ENCODE peak calls at places on chromosomes 1 and 21, in ten cellular contexts. One of them, this sample, is unnamed.

GRCh38 chr1:114003431-114003830 is 24.2 kb downstream of the OLFML3 start:
- DNase-seq in head of caudate nucleus: no peak
- DNase-seq in amygdala: no peak
- DNase-seq in neural progenitor cell: no peak
- DNase-seq in effector memory CD8-positive, alpha-beta T cell: no peak
- DNase-seq in brain microvascular endothelial cell: no peak
- DNase-seq in GM12891: no peak
- DNase-seq in iris pigment epithelial cell: no peak
- DNase-seq in fibroblast of pulmonary artery: peak; percentile 11
- DNase-seq in activated T-cell treated with anti-CD3 and anti-CD28 coated beads, Interleukin-2, amount 50 U/mL, for 72 hours: no peak
- DNase-seq in this sample: no peak

GRCh38 chr1:156497743-156498446 is 2.7 kb downstream of the MEF2D start:
- DNase-seq in head of caudate nucleus: no peak
- DNase-seq in amygdala: no peak
- DNase-seq in neural progenitor cell: no peak
- DNase-seq in effector memory CD8-positive, alpha-beta T cell: no peak
- DNase-seq in brain microvascular endothelial cell: no peak
- DNase-seq in GM12891: no peak
- DNase-seq in iris pigment epithelial cell: no peak
- DNase-seq in fibroblast of pulmonary artery: no peak
- DNase-seq in activated T-cell treated with anti-CD3 and anti-CD28 coated beads, Interleukin-2, amount 50 U/mL, for 72 hours: no peak
- DNase-seq in this sample: no peak

GRCh38 chr1:212982430-212983152 is 32.2 kb downstream of the VASH2 start:
- DNase-seq in head of caudate nucleus: no peak
- DNase-seq in amygdala: no peak
- DNase-seq in neural progenitor cell: no peak
- DNase-seq in effector memory CD8-positive, alpha-beta T cell: no peak
- DNase-seq in brain microvascular endothelial cell: no peak
- DNase-seq in GM12891: no peak
- DNase-seq in iris pigment epithelial cell: no peak
- DNase-seq in fibroblast of pulmonary artery: no peak
- DNase-seq in activated T-cell treated with anti-CD3 and anti-CD28 coated beads, Interleukin-2, amount 50 U/mL, for 72 hours: no peak
- DNase-seq in this sample: no peak

GRCh38 chr1:190436615-190437014 is 41.0 kb downstream of the BRINP3 start:
- DNase-seq in head of caudate nucleus: no peak
- DNase-seq in amygdala: no peak
- DNase-seq in neural progenitor cell: no peak
- DNase-seq in effector memory CD8-positive, alpha-beta T cell: no peak
- DNase-seq in brain microvascular endothelial cell: peak; percentile 3
- DNase-seq in GM12891: no peak
- DNase-seq in iris pigment epithelial cell: peak; percentile 40
- DNase-seq in fibroblast of pulmonary artery: peak; percentile 61
- DNase-seq in activated T-cell treated with anti-CD3 and anti-CD28 coated beads, Interleukin-2, amount 50 U/mL, for 72 hours: no peak
- DNase-seq in this sample: no peak

GRCh38 chr21:44535963-44536362 is 4.0 kb downstream of the KRTAP10-1 start:
- DNase-seq in head of caudate nucleus: no peak
- DNase-seq in amygdala: no peak
- DNase-seq in neural progenitor cell: no peak
- DNase-seq in effector memory CD8-positive, alpha-beta T cell: no peak
- DNase-seq in brain microvascular endothelial cell: no peak
- DNase-seq in GM12891: no peak
- DNase-seq in iris pigment epithelial cell: no peak
- DNase-seq in fibroblast of pulmonary artery: no peak
- DNase-seq in activated T-cell treated with anti-CD3 and anti-CD28 coated beads, Interleukin-2, amount 50 U/mL, for 72 hours: no peak
- DNase-seq in this sample: no peak

GRCh38 chr1:64595871-64596515 is 126.1 kb downstream of the CACHD1 start:
- DNase-seq in head of caudate nucleus: no peak
- DNase-seq in amygdala: no peak
- DNase-seq in neural progenitor cell: no peak
- DNase-seq in effector memory CD8-positive, alpha-beta T cell: no peak
- DNase-seq in brain microvascular endothelial cell: no peak
- DNase-seq in GM12891: no peak
- DNase-seq in iris pigment epithelial cell: no peak
- DNase-seq in fibroblast of pulmonary artery: no peak
- DNase-seq in activated T-cell treated with anti-CD3 and anti-CD28 coated beads, Interleukin-2, amount 50 U/mL, for 72 hours: no peak
- DNase-seq in this sample: no peak

GRCh38 chr1:152502496-152503180 is 8.0 kb upstream of the LCE5A start:
- DNase-seq in head of caudate nucleus: no peak
- DNase-seq in amygdala: no peak
- DNase-seq in neural progenitor cell: no peak
- DNase-seq in effector memory CD8-positive, alpha-beta T cell: no peak
- DNase-seq in brain microvascular endothelial cell: no peak
- DNase-seq in GM12891: no peak
- DNase-seq in iris pigment epithelial cell: no peak
- DNase-seq in fibroblast of pulmonary artery: peak; percentile 16
- DNase-seq in activated T-cell treated with anti-CD3 and anti-CD28 coated beads, Interleukin-2, amount 50 U/mL, for 72 hours: no peak
- DNase-seq in this sample: no peak

GRCh38 chr1:162381383-162381782 is at the start of gene C1orf226:
- DNase-seq in head of caudate nucleus: peak; percentile 4
- DNase-seq in amygdala: no peak
- DNase-seq in neural progenitor cell: no peak
- DNase-seq in effector memory CD8-positive, alpha-beta T cell: no peak
- DNase-seq in brain microvascular endothelial cell: no peak
- DNase-seq in GM12891: no peak
- DNase-seq in iris pigment epithelial cell: no peak
- DNase-seq in fibroblast of pulmonary artery: no peak
- DNase-seq in activated T-cell treated with anti-CD3 and anti-CD28 coated beads, Interleukin-2, amount 50 U/mL, for 72 hours: no peak
- DNase-seq in this sample: no peak

GRCh38 chr1:15197591-15198447 is 44.3 kb downstream of the TMEM51 start:
- DNase-seq in head of caudate nucleus: no peak
- DNase-seq in amygdala: no peak
- DNase-seq in neural progenitor cell: no peak
- DNase-seq in effector memory CD8-positive, alpha-beta T cell: no peak
- DNase-seq in brain microvascular endothelial cell: no peak
- DNase-seq in GM12891: no peak
- DNase-seq in iris pigment epithelial cell: no peak
- DNase-seq in fibroblast of pulmonary artery: no peak
- DNase-seq in activated T-cell treated with anti-CD3 and anti-CD28 coated beads, Interleukin-2, amount 50 U/mL, for 72 hours: no peak
- DNase-seq in this sample: no peak

GRCh38 chr1:201655243-201655642 is 116.3 kb downstream of the NAV1 start:
- DNase-seq in head of caudate nucleus: no peak
- DNase-seq in amygdala: no peak
- DNase-seq in neural progenitor cell: peak; percentile 41
- DNase-seq in effector memory CD8-positive, alpha-beta T cell: no peak
- DNase-seq in brain microvascular endothelial cell: no peak
- DNase-seq in GM12891: no peak
- DNase-seq in iris pigment epithelial cell: peak; percentile 77
- DNase-seq in fibroblast of pulmonary artery: peak; percentile 50
- DNase-seq in activated T-cell treated with anti-CD3 and anti-CD28 coated beads, Interleukin-2, amount 50 U/mL, for 72 hours: no peak
- DNase-seq in this sample: no peak

GRCh38 chr21:35254006-35254751 is 205.1 kb upstream of the RUNX1 start:
- DNase-seq in head of caudate nucleus: no peak
- DNase-seq in amygdala: no peak
- DNase-seq in neural progenitor cell: no peak
- DNase-seq in effector memory CD8-positive, alpha-beta T cell: no peak
- DNase-seq in brain microvascular endothelial cell: peak; percentile 80
- DNase-seq in GM12891: no peak
- DNase-seq in iris pigment epithelial cell: peak; percentile 90
- DNase-seq in fibroblast of pulmonary artery: peak; percentile 92
- DNase-seq in activated T-cell treated with anti-CD3 and anti-CD28 coated beads, Interleukin-2, amount 50 U/mL, for 72 hours: no peak
- DNase-seq in this sample: no peak

GRCh38 chr1:156387899-156388813 is 19.1 kb downstream of the RHBG start:
- DNase-seq in head of caudate nucleus: peak; percentile 92
- DNase-seq in amygdala: peak; percentile 72
- DNase-seq in neural progenitor cell: peak; percentile 90
- DNase-seq in effector memory CD8-positive, alpha-beta T cell: no peak
- DNase-seq in brain microvascular endothelial cell: no peak
- DNase-seq in GM12891: no peak
- DNase-seq in iris pigment epithelial cell: no peak
- DNase-seq in fibroblast of pulmonary artery: no peak
- DNase-seq in activated T-cell treated with anti-CD3 and anti-CD28 coated beads, Interleukin-2, amount 50 U/mL, for 72 hours: no peak
- DNase-seq in this sample: no peak

GRCh38 chr21:45004481-45005263 is 64.8 kb downstream of the SLX9 start:
- DNase-seq in head of caudate nucleus: no peak
- DNase-seq in amygdala: no peak
- DNase-seq in neural progenitor cell: no peak
- DNase-seq in effector memory CD8-positive, alpha-beta T cell: no peak
- DNase-seq in brain microvascular endothelial cell: no peak
- DNase-seq in GM12891: no peak
- DNase-seq in iris pigment epithelial cell: peak; percentile 28
- DNase-seq in fibroblast of pulmonary artery: no peak
- DNase-seq in activated T-cell treated with anti-CD3 and anti-CD28 coated beads, Interleukin-2, amount 50 U/mL, for 72 hours: no peak
- DNase-seq in this sample: no peak

GRCh38 chr1:217525773-217526490 is 105.0 kb downstream of the GPATCH2 start:
- DNase-seq in head of caudate nucleus: no peak
- DNase-seq in amygdala: no peak
- DNase-seq in neural progenitor cell: no peak
- DNase-seq in effector memory CD8-positive, alpha-beta T cell: no peak
- DNase-seq in brain microvascular endothelial cell: no peak
- DNase-seq in GM12891: no peak
- DNase-seq in iris pigment epithelial cell: peak; percentile 59
- DNase-seq in fibroblast of pulmonary artery: peak; percentile 60
- DNase-seq in activated T-cell treated with anti-CD3 and anti-CD28 coated beads, Interleukin-2, amount 50 U/mL, for 72 hours: no peak
- DNase-seq in this sample: no peak

GRCh38 chr1:56897150-56898004 is 42.8 kb downstream of the C8A start:
- DNase-seq in head of caudate nucleus: no peak
- DNase-seq in amygdala: no peak
- DNase-seq in neural progenitor cell: no peak
- DNase-seq in effector memory CD8-positive, alpha-beta T cell: no peak
- DNase-seq in brain microvascular endothelial cell: peak; percentile 5
- DNase-seq in GM12891: no peak
- DNase-seq in iris pigment epithelial cell: peak; percentile 28
- DNase-seq in fibroblast of pulmonary artery: peak; percentile 81
- DNase-seq in activated T-cell treated with anti-CD3 and anti-CD28 coated beads, Interleukin-2, amount 50 U/mL, for 72 hours: no peak
- DNase-seq in this sample: no peak

This sample was measured in activated CD4-positive, alpha-beta memory T cell treated with anti-CD3 and anti-CD28 coated beads, Interleukin-2, amount 10 ng/mL, durations not matched to agents 7 days and 5 days.